ENCODE peak calls at places on chromosomes 4 and X, in five cellular contexts. S is astrocyte of the spinal cord, K is tibial artery, J is fibroblast of the aortic adventitia, X is A549. T is an unnamed sample.

GRCh38 chr4:6530964-6531363 is 44.0 kb upstream of the MAN2B2 start:
- DNase-seq in K (no peak), S (no peak), J (no peak), X (no peak), T (no peak)

GRCh38 chr4:52877006-52877405 is 14.9 kb downstream of the RASL11B start:
- DNase-seq in S (no peak), K (no peak), J (no peak), X (no peak), T (no peak)

GRCh38 chr4:38831653-38832052 is 25.0 kb downstream of the TLR6 start:
- DNase-seq in J (peak), S (no peak), X (no peak), K (no peak), T (peak)

GRCh38 chr4:15695764-15696163 is 7.1 kb upstream of the BST1 start:
- DNase-seq in S (no peak), X (no peak), K (no peak), J (no peak), T (no peak)

GRCh38 chrX:43973249-43973672 is at the start of gene NDP:
- DNase-seq in X (no peak), K (no peak), S (no peak), J (no peak), T (no peak)

GRCh38 chr4:84750260-84750955 is 167.5 kb downstream of the CDS1 start:
- DNase-seq in J (peak), S (peak), X (peak), K (no peak), T (peak)

GRCh38 chr4:99024481-99025275 is 29.2 kb downstream of the METAP1 start:
- DNase-seq in S (no peak), K (no peak), X (peak), J (no peak), T (no peak)

GRCh38 chr4:94304365-94304971 is 38.2 kb downstream of the HPGDS start:
- DNase-seq in K (no peak), S (peak), J (peak), X (peak), T (peak)

GRCh38 chr4:10157478-10158354 is 41.1 kb upstream of the WDR1 start:
- DNase-seq in S (peak), X (peak), K (peak), J (peak), T (peak)

GRCh38 chr4:108033348-108033747 is 43.7 kb downstream of the HADH start:
- DNase-seq in K (no peak), J (no peak), X (no peak), S (no peak), T (no peak)

GRCh38 chr4:137647375-137647774 is 115.1 kb upstream of the PCDH18 start:
- DNase-seq in S (no peak), J (no peak), X (no peak), K (no peak), T (no peak)

GRCh38 chr4:4673070-4673469 is 131.2 kb upstream of the STX18 start:
- DNase-seq in J (peak), X (peak), S (no peak), K (no peak), T (peak)

GRCh38 chrX:85108165-85108564 is 104.5 kb downstream of the APOOL start:
- DNase-seq in X (no peak), S (no peak), J (no peak), K (no peak), T (no peak)

GRCh38 chr4:107930821-107931774 is at the start of gene CYP2U1:
- DNase-seq in J (peak), X (peak), S (peak), K (peak), T (peak)

GRCh38 chr4:23297327-23297726 is 592.5 kb downstream of the PPARGC1A start:
- DNase-seq in X (no peak), J (no peak), S (no peak), K (no peak), T (no peak)

GRCh38 chrX:39582091-39582490 is 515.7 kb downstream of the BCOR start:
- DNase-seq in S (no peak), J (no peak), K (no peak), X (peak), T (no peak)

GRCh38 chr4:126611900-126612299 is 1020.9 kb upstream of the INTU start:
- DNase-seq in S (no peak), K (no peak), J (no peak), X (no peak), T (peak)

GRCh38 chr4:4398430-4398829 is 11.5 kb downstream of the NSG1 start:
- DNase-seq in S (no peak), J (no peak), K (no peak), X (no peak), T (no peak)

GRCh38 chr4:102623622-102624021 is 122.5 kb downstream of the NFKB1 start:
- DNase-seq in S (peak), K (no peak), X (peak), J (peak), T (peak)
- TF ChIP-seq CTCF in S (peak), K (no peak), X (peak), J (peak), T (peak)

DNA sequence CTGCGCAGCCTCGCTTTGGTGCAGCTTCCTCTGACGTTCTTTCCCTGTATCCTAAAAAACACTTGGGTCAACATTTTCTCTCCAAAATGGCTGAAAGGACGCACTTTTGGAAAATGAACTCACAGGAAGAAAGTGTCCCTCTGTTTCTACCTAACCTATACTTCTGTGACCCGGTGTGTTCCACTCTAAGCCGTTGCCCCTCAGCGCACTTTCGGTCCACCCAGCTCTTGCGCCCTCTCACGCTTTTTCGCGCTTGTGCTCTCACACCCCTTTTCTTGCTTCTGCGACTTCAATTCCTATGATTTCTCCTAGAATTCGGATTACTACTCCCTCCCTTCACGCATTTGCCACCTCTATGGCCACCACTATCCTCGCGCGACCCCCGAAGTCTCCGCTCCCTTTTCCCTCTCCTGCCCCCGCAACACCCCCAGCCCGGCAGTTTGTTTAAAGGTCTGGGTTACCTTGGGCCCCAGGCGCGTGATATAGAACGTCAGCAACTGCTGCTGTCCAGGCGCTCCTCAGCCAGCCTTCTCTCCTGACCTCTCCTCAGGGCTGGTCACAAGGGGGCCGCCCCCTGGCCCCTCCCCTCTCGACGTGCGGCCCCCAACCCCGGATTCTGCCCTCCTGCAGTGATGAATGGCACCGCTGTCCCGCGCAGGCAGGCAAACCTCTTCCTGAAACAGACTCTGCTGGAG is at the start of gene USP51:
- DNase-seq in J (peak), S (peak), K (peak), X (peak), T (peak)
- H3K4me3 ChIP-seq in J (peak), S (peak), K (peak), X (peak), T (peak)

GRCh38 chr4:148693913-148694649 is 251.9 kb upstream of the NR3C2 start:
- DNase-seq in X (no peak), J (no peak), S (no peak), K (no peak), T (no peak)
- TF ChIP-seq CTCF in X (no peak), J (no peak), S (no peak), K (no peak), T (no peak)

DNA sequence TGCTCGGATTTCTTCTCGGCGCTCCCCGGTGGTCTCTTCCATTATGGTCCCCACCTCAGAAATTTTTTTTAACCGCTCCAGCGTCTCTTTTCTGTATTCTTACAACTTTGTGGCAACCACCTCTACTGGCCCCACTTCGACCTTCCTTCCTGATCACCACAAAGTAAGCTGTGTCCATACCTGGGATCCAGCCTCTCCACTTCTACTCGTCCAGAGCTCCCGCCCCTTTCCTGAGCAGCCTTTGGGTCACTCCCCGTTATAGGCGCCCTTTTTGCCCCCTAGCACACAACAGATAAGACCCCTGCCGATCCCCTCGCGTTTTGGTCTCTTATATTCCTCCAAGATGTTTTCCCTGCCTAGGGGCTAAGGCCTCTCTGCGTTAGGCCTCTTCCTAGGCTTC is 553 bp downstream of the PIGG start:
- DNase-seq in J (no peak), S (no peak), K (no peak), X (no peak), T (no peak)
- H3K4me3 ChIP-seq in J (peak), S (peak), K (peak), X (peak), T (peak)

GRCh38 chr4:128341634-128342033 is 54.0 kb upstream of the PGRMC2 start:
- DNase-seq in S (no peak), X (no peak), J (no peak), K (no peak), T (no peak)
- TF ChIP-seq CTCF in S (no peak), X (no peak), J (no peak), K (no peak), T (no peak)

T was measured in fibroblast of pulmonary artery.